ENCODE peak calls at places on chromosomes 12 and 14, in six cellular contexts. One of them, this sample, is unnamed.

GRCh38 chr14:34770901-34771300 is 56.5 kb upstream of the CFL2 start:
- DNase-seq in MM.1S: no peak
- DNase-seq in mesendoderm: no peak
- DNase-seq in SK-N-SH: no peak
- DNase-seq in HepG2: no peak
- DNase-seq in endodermal cell: no peak
- DNase-seq in this sample: no peak

GRCh38 chr12:23847857-23848256 is 101.6 kb downstream of the SOX5 start:
- DNase-seq in mesendoderm: no peak
- DNase-seq in HepG2: no peak
- DNase-seq in SK-N-SH: no peak
- DNase-seq in MM.1S: no peak
- DNase-seq in endodermal cell: no peak
- DNase-seq in this sample: no peak

GRCh38 chr12:51265024-51265423 is 5.2 kb downstream of the SMAGP start:
- DNase-seq in endodermal cell: no peak
- DNase-seq in SK-N-SH: no peak
- DNase-seq in mesendoderm: no peak
- DNase-seq in HepG2: no peak
- DNase-seq in MM.1S: peak; percentile 72
- DNase-seq in this sample: no peak

GRCh38 chr12:120735181-120735580 is 9.6 kb downstream of the ACADS start:
- DNase-seq in HepG2: no peak
- DNase-seq in MM.1S: no peak
- DNase-seq in endodermal cell: no peak
- DNase-seq in SK-N-SH: no peak
- DNase-seq in mesendoderm: no peak
- DNase-seq in this sample: no peak

GRCh38 chr12:116880817-116881324 is 370 bp downstream of the HRK start:
- DNase-seq in SK-N-SH: peak; percentile 83
- DNase-seq in mesendoderm: peak; percentile 79
- DNase-seq in HepG2: peak; percentile 27
- DNase-seq in endodermal cell: peak; percentile 92
- DNase-seq in MM.1S: peak; percentile 59
- DNase-seq in this sample: peak; percentile 38

GRCh38 chr12:132614861-132615578 is 3.6 kb upstream of the P2RX2 start:
- DNase-seq in HepG2: peak; percentile 76
- DNase-seq in SK-N-SH: peak; percentile 88
- DNase-seq in endodermal cell: peak; percentile 97
- DNase-seq in mesendoderm: peak; percentile 88
- DNase-seq in MM.1S: peak; percentile 41
- DNase-seq in this sample: peak; percentile 83

GRCh38 chr12:88242161-88242925 is 100.2 kb downstream of the TMTC3 start:
- DNase-seq in endodermal cell: no peak
- DNase-seq in HepG2: no peak
- DNase-seq in MM.1S: no peak
- DNase-seq in SK-N-SH: no peak
- DNase-seq in mesendoderm: peak; percentile 25
- DNase-seq in this sample: no peak

GRCh38 chr12:132771126-132771838 is 9.7 kb upstream of the ANKLE2 start:
- DNase-seq in endodermal cell: no peak
- DNase-seq in mesendoderm: no peak
- DNase-seq in HepG2: no peak
- DNase-seq in MM.1S: peak; percentile 71
- DNase-seq in SK-N-SH: no peak
- DNase-seq in this sample: no peak

GRCh38 chr14:93909429-93910128 is 17.6 kb upstream of the FAM181A start:
- DNase-seq in MM.1S: no peak
- DNase-seq in HepG2: peak; percentile 89
- DNase-seq in endodermal cell: no peak
- DNase-seq in SK-N-SH: no peak
- DNase-seq in mesendoderm: no peak
- DNase-seq in this sample: no peak

GRCh38 chr12:79547044-79547734 is 143.6 kb downstream of the PAWR start:
- DNase-seq in MM.1S: no peak
- DNase-seq in mesendoderm: peak; percentile 99
- DNase-seq in SK-N-SH: no peak
- DNase-seq in endodermal cell: peak; percentile 94
- DNase-seq in HepG2: peak; percentile 93
- DNase-seq in this sample: peak; percentile 38

GRCh38 chr12:86513206-86513605 is 257.0 kb upstream of the MGAT4C start:
- DNase-seq in MM.1S: no peak
- DNase-seq in mesendoderm: no peak
- DNase-seq in HepG2: no peak
- DNase-seq in SK-N-SH: no peak
- DNase-seq in endodermal cell: no peak
- DNase-seq in this sample: no peak

GRCh38 chr12:43776498-43776897 is 17.7 kb downstream of the IRAK4 start:
- DNase-seq in mesendoderm: peak; percentile 46
- DNase-seq in MM.1S: peak; percentile 24
- DNase-seq in HepG2: peak; percentile 44
- DNase-seq in SK-N-SH: peak; percentile 61
- DNase-seq in endodermal cell: no peak
- DNase-seq in this sample: no peak

GRCh38 chr12:115755061-115755751 is 522.3 kb downstream of the MED13L start:
- DNase-seq in HepG2: no peak
- DNase-seq in MM.1S: no peak
- DNase-seq in mesendoderm: no peak
- DNase-seq in endodermal cell: no peak
- DNase-seq in SK-N-SH: no peak
- DNase-seq in this sample: no peak

GRCh38 chr14:56474419-56475022 is 105.1 kb upstream of the TMEM260 start:
- DNase-seq in MM.1S: peak; percentile 36
- DNase-seq in HepG2: peak; percentile 16
- DNase-seq in SK-N-SH: peak; percentile 43
- DNase-seq in mesendoderm: peak; percentile 66
- DNase-seq in endodermal cell: no peak
- DNase-seq in this sample: no peak

GRCh38 chr12:130183585-130184370 is 21.5 kb downstream of the FZD10 start:
- DNase-seq in MM.1S: no peak
- DNase-seq in HepG2: no peak
- DNase-seq in mesendoderm: no peak
- DNase-seq in endodermal cell: no peak
- DNase-seq in SK-N-SH: no peak
- DNase-seq in this sample: no peak

GRCh38 chr14:92336363-92336762 is 13.4 kb downstream of the SLC24A4 start:
- DNase-seq in mesendoderm: no peak
- DNase-seq in endodermal cell: no peak
- DNase-seq in HepG2: no peak
- DNase-seq in SK-N-SH: no peak
- DNase-seq in MM.1S: no peak
- DNase-seq in this sample: no peak

GRCh38 chr12:26117321-26117720 is 7.5 kb downstream of the BHLHE41 start:
- DNase-seq in SK-N-SH: no peak
- DNase-seq in MM.1S: peak; percentile 86
- DNase-seq in mesendoderm: peak; percentile 39
- DNase-seq in HepG2: no peak
- DNase-seq in endodermal cell: no peak
- DNase-seq in this sample: no peak

GRCh38 chr12:26120561-26121274 is 4.1 kb downstream of the BHLHE41 start:
- DNase-seq in SK-N-SH: no peak
- DNase-seq in endodermal cell: no peak
- DNase-seq in HepG2: no peak
- DNase-seq in mesendoderm: no peak
- DNase-seq in MM.1S: no peak
- DNase-seq in this sample: no peak

GRCh38 chr12:26118356-26118755 is 6.5 kb downstream of the BHLHE41 start:
- DNase-seq in SK-N-SH: no peak
- DNase-seq in endodermal cell: no peak
- DNase-seq in HepG2: no peak
- DNase-seq in mesendoderm: no peak
- DNase-seq in MM.1S: peak; percentile 14
- DNase-seq in this sample: no peak

GRCh38 chr12:26121323-26121740 is 3.5 kb downstream of the BHLHE41 start:
- DNase-seq in endodermal cell: peak; percentile 67
- DNase-seq in SK-N-SH: no peak
- DNase-seq in HepG2: no peak
- DNase-seq in MM.1S: peak; percentile 37
- DNase-seq in mesendoderm: no peak
- DNase-seq in this sample: no peak

GRCh38 chr12:26119391-26119981 is 5.4 kb downstream of the BHLHE41 start:
- DNase-seq in MM.1S: peak; percentile 71
- DNase-seq in HepG2: peak; percentile 24
- DNase-seq in SK-N-SH: peak; percentile 56
- DNase-seq in endodermal cell: peak; percentile 65
- DNase-seq in mesendoderm: peak; percentile 77
- DNase-seq in this sample: peak; percentile 40
- H3K27ac ChIP-seq in MM.1S: peak overlapping the region; percentile 90
- H3K27ac ChIP-seq in HepG2: no peak overlapping the region
- H3K27ac ChIP-seq in SK-N-SH: no peak overlapping the region
- H3K27ac ChIP-seq in endodermal cell: no peak overlapping the region
- H3K27ac ChIP-seq in mesendoderm: no peak overlapping the region
- H3K27ac ChIP-seq in this sample: no peak overlapping the region

GRCh38 chr12:73452672-73453469 is 1084.8 kb upstream of the ATXN7L3B start:
- DNase-seq in HepG2: no peak
- DNase-seq in mesendoderm: no peak
- DNase-seq in MM.1S: peak; percentile 77
- DNase-seq in SK-N-SH: no peak
- DNase-seq in endodermal cell: no peak
- DNase-seq in this sample: no peak
- H3K9ac ChIP-seq in HepG2: no peak overlapping the region
- H3K9ac ChIP-seq in mesendoderm: no peak overlapping the region
- H3K9ac ChIP-seq in MM.1S: peak overlapping the region; percentile 46
- H3K9ac ChIP-seq in SK-N-SH: no peak overlapping the region
- H3K9ac ChIP-seq in endodermal cell: no peak overlapping the region
- H3K9ac ChIP-seq in this sample: no peak overlapping the region

GRCh38 chr12:45209784-45210183 is 6.1 kb upstream of the ANO6 start:
- DNase-seq in SK-N-SH: no peak
- DNase-seq in endodermal cell: no peak
- DNase-seq in MM.1S: no peak
- DNase-seq in mesendoderm: no peak
- DNase-seq in HepG2: no peak
- DNase-seq in this sample: no peak
- H3K27ac ChIP-seq in SK-N-SH: no peak overlapping the region
- H3K27ac ChIP-seq in endodermal cell: no peak overlapping the region
- H3K27ac ChIP-seq in MM.1S: no peak overlapping the region
- H3K27ac ChIP-seq in mesendoderm: no peak overlapping the region
- H3K27ac ChIP-seq in HepG2: no peak overlapping the region
- H3K27ac ChIP-seq in this sample: no peak overlapping the region

GRCh38 chr12:6200266-6201198 is at the start of gene CD9:
- DNase-seq in mesendoderm: peak; percentile 68
- DNase-seq in endodermal cell: peak; percentile 79
- DNase-seq in MM.1S: peak; percentile 81
- DNase-seq in HepG2: no peak
- DNase-seq in SK-N-SH: peak; percentile 88
- DNase-seq in this sample: peak; percentile 82
- H3K9ac ChIP-seq in mesendoderm: peak within 1 kb of the TSS; percentile 90
- H3K9ac ChIP-seq in endodermal cell: peak within 1 kb of the TSS; percentile 15
- H3K9ac ChIP-seq in MM.1S: peak within 1 kb of the TSS; percentile 90
- H3K9ac ChIP-seq in HepG2: peak within 1 kb of the TSS; percentile 38
- H3K9ac ChIP-seq in SK-N-SH: peak within 1 kb of the TSS; percentile 88
- H3K9ac ChIP-seq in this sample: peak within 1 kb of the TSS; percentile 100

GRCh38 chr12:67939611-67940010 is 49.6 kb upstream of the IFNG-AS1 start:
- DNase-seq in HepG2: no peak
- DNase-seq in endodermal cell: no peak
- DNase-seq in MM.1S: no peak
- DNase-seq in SK-N-SH: no peak
- DNase-seq in mesendoderm: no peak
- DNase-seq in this sample: no peak

GRCh38 chr12:67943295-67943892 is 45.9 kb upstream of the IFNG-AS1 start:
- DNase-seq in mesendoderm: peak; percentile 69
- DNase-seq in SK-N-SH: peak; percentile 48
- DNase-seq in HepG2: peak; percentile 46
- DNase-seq in endodermal cell: peak; percentile 87
- DNase-seq in MM.1S: peak; percentile 83
- DNase-seq in this sample: peak; percentile 86

GRCh38 chr12:67944093-67944492 is 45.2 kb upstream of the IFNG-AS1 start:
- DNase-seq in SK-N-SH: no peak
- DNase-seq in endodermal cell: no peak
- DNase-seq in HepG2: no peak
- DNase-seq in mesendoderm: no peak
- DNase-seq in MM.1S: no peak
- DNase-seq in this sample: no peak

GRCh38 chr12:67940780-67941243 is 48.4 kb upstream of the IFNG-AS1 start:
- DNase-seq in MM.1S: no peak
- DNase-seq in SK-N-SH: no peak
- DNase-seq in mesendoderm: peak; percentile 95
- DNase-seq in endodermal cell: peak; percentile 75
- DNase-seq in HepG2: peak; percentile 9
- DNase-seq in this sample: peak; percentile 33

GRCh38 chr12:67942704-67943103 is 46.5 kb upstream of the IFNG-AS1 start:
- DNase-seq in SK-N-SH: no peak
- DNase-seq in MM.1S: no peak
- DNase-seq in endodermal cell: peak; percentile 45
- DNase-seq in mesendoderm: no peak
- DNase-seq in HepG2: no peak
- DNase-seq in this sample: no peak
- H3K27ac ChIP-seq in SK-N-SH: no peak overlapping the region
- H3K27ac ChIP-seq in MM.1S: no peak overlapping the region
- H3K27ac ChIP-seq in endodermal cell: no peak overlapping the region
- H3K27ac ChIP-seq in mesendoderm: no peak overlapping the region
- H3K27ac ChIP-seq in HepG2: no peak overlapping the region
- H3K27ac ChIP-seq in this sample: no peak overlapping the region

DNA sequence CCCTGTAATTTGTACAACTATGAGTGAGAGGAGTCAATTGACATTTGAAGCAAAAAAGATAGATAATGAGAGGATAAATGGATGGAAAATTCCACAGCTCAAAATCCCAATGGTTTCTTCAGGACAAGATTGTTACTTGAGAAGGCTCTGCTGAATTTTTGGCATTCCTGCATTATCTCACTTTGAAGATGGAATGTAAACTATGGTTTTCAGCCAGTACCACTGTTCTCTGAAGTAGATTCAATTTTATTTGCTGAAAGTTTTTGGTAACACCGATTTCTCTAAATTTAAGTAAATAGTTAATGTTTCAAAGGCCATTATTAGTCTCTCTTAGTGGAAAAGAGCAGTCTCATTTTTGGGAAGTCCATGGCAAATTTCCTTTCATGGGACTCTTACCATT is 121.9 kb upstream of the SLC38A2 start:
- DNase-seq in MM.1S: no peak
- DNase-seq in SK-N-SH: no peak
- DNase-seq in endodermal cell: no peak
- DNase-seq in HepG2: peak; percentile 88
- DNase-seq in mesendoderm: peak; percentile 95
- DNase-seq in this sample: no peak
- H3K9ac ChIP-seq in MM.1S: no peak overlapping the region
- H3K9ac ChIP-seq in SK-N-SH: no peak overlapping the region
- H3K9ac ChIP-seq in endodermal cell: no peak overlapping the region
- H3K9ac ChIP-seq in HepG2: peak overlapping the region; percentile 41
- H3K9ac ChIP-seq in mesendoderm: no peak overlapping the region
- H3K9ac ChIP-seq in this sample: no peak overlapping the region

DNA sequence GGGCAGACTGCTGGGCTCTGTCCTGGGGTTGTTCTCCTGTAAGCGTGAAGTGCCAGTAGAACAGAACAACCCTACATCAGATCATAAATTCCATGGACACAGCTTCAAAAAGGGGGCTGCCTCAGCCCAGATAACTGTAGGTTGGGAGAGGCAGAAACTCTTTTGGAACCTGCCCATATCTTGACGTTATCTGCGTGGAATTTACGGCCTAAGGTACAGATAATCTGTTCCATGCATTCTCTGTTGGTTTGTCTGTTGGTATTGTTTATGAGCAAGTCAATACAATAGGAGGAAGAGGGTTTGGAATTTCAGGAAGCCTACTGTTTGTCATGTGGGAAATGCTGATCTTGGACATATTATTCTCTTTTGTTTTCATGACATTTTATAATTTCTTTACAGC is 36.7 kb downstream of the SLC25A47 start:
- DNase-seq in endodermal cell: no peak
- DNase-seq in HepG2: no peak
- DNase-seq in SK-N-SH: no peak
- DNase-seq in MM.1S: no peak
- DNase-seq in mesendoderm: peak; percentile 27
- DNase-seq in this sample: no peak
- H3K27ac ChIP-seq in endodermal cell: no peak overlapping the region
- H3K27ac ChIP-seq in HepG2: no peak overlapping the region
- H3K27ac ChIP-seq in SK-N-SH: no peak overlapping the region
- H3K27ac ChIP-seq in MM.1S: no peak overlapping the region
- H3K27ac ChIP-seq in mesendoderm: no peak overlapping the region
- H3K27ac ChIP-seq in this sample: no peak overlapping the region